ENCODE peak calls at places on chromosomes 12 and 14, in six cellular contexts. One of them, this sample, is unnamed.

GRCh38 chr12:94601972-94602517 is 48.3 kb downstream of the TMCC3 start:
- DNase-seq in iris pigment epithelial cell: peak
- DNase-seq in omental fat pad: no peak
- DNase-seq in HEK293T: no peak
- DNase-seq in Daoy: no peak
- DNase-seq in A549: no peak
- DNase-seq in this sample: no peak

GRCh38 chr12:118035194-118036041 is 18.9 kb downstream of the RFC5 start:
- DNase-seq in iris pigment epithelial cell: no peak
- DNase-seq in omental fat pad: no peak
- DNase-seq in HEK293T: no peak
- DNase-seq in Daoy: peak
- DNase-seq in A549: peak
- DNase-seq in this sample: no peak

GRCh38 chr12:88207921-88208640 is 66.0 kb downstream of the TMTC3 start:
- DNase-seq in iris pigment epithelial cell: peak
- DNase-seq in omental fat pad: no peak
- DNase-seq in HEK293T: no peak
- DNase-seq in Daoy: peak
- DNase-seq in A549: no peak
- DNase-seq in this sample: no peak

GRCh38 chr14:98953544-98954346 is 318.3 kb downstream of the BCL11B start:
- DNase-seq in iris pigment epithelial cell: peak
- DNase-seq in omental fat pad: peak
- DNase-seq in HEK293T: no peak
- DNase-seq in Daoy: peak
- DNase-seq in A549: peak
- DNase-seq in this sample: peak

GRCh38 chr12:69514845-69515244 is 44.7 kb downstream of the FRS2 start:
- DNase-seq in iris pigment epithelial cell: no peak
- DNase-seq in omental fat pad: no peak
- DNase-seq in HEK293T: no peak
- DNase-seq in Daoy: no peak
- DNase-seq in A549: no peak
- DNase-seq in this sample: no peak

GRCh38 chr12:79848321-79848720 is 86.6 kb downstream of the PPP1R12A start:
- DNase-seq in iris pigment epithelial cell: peak
- DNase-seq in omental fat pad: no peak
- DNase-seq in HEK293T: no peak
- DNase-seq in Daoy: no peak
- DNase-seq in A549: no peak
- DNase-seq in this sample: no peak

GRCh38 chr12:60223242-60223641 is 627.4 kb downstream of the SLC16A7 start:
- DNase-seq in iris pigment epithelial cell: no peak
- DNase-seq in omental fat pad: no peak
- DNase-seq in HEK293T: no peak
- DNase-seq in Daoy: no peak
- DNase-seq in A549: no peak
- DNase-seq in this sample: no peak

GRCh38 chr12:95548539-95549391 is 2.5 kb downstream of the USP44 start:
- DNase-seq in iris pigment epithelial cell: no peak
- DNase-seq in omental fat pad: no peak
- DNase-seq in HEK293T: peak
- DNase-seq in Daoy: peak
- DNase-seq in A549: peak
- DNase-seq in this sample: no peak

GRCh38 chr12:46380397-46380796 is 7.8 kb upstream of the SLC38A2 start:
- DNase-seq in iris pigment epithelial cell: no peak
- DNase-seq in omental fat pad: no peak
- DNase-seq in HEK293T: no peak
- DNase-seq in Daoy: no peak
- DNase-seq in A549: no peak
- DNase-seq in this sample: no peak

This sample was measured in RPMI8226.